ENCODE peak calls at places on chromosomes 3 and 15, in four cellular contexts. One of them, this sample, is unnamed.

GRCh38 chr15:70094690-70095311 is 2.9 kb downstream of the TLE3 start:
- DNase-seq in NCI-H526: peak; percentile 45
- DNase-seq in T-helper 1 cell: no peak
- DNase-seq in heart right ventricle: no peak
- DNase-seq in this sample: no peak

GRCh38 chr3:114496021-114496434 is 202.2 kb downstream of the TIGIT start:
- DNase-seq in NCI-H526: peak; percentile 2
- DNase-seq in T-helper 1 cell: no peak
- DNase-seq in heart right ventricle: peak; percentile 77
- DNase-seq in this sample: no peak

GRCh38 chr3:195524171-195524896 is 18.8 kb downstream of the PPP1R2 start:
- DNase-seq in NCI-H526: no peak
- DNase-seq in T-helper 1 cell: no peak
- DNase-seq in heart right ventricle: no peak
- DNase-seq in this sample: no peak

GRCh38 chr3:4772171-4772804 is 206.9 kb upstream of the BHLHE40 start:
- DNase-seq in NCI-H526: no peak
- DNase-seq in T-helper 1 cell: no peak
- DNase-seq in heart right ventricle: peak; percentile 86
- DNase-seq in this sample: no peak

GRCh38 chr3:189995129-189995528 is 125.6 kb downstream of the P3H2 start:
- DNase-seq in NCI-H526: no peak
- DNase-seq in T-helper 1 cell: no peak
- DNase-seq in heart right ventricle: no peak
- DNase-seq in this sample: no peak

GRCh38 chr3:139329364-139329850 is 14.4 kb upstream of the MRPS22 start:
- DNase-seq in NCI-H526: peak; percentile 95
- DNase-seq in T-helper 1 cell: peak; percentile 78
- DNase-seq in heart right ventricle: peak; percentile 81
- DNase-seq in this sample: peak; percentile 77

GRCh38 chr15:68080783-68081182 is 26.7 kb downstream of the PIAS1 start:
- DNase-seq in NCI-H526: no peak
- DNase-seq in T-helper 1 cell: no peak
- DNase-seq in heart right ventricle: no peak
- DNase-seq in this sample: no peak

GRCh38 chr3:43144811-43145490 is 39.1 kb upstream of the POMGNT2 start:
- DNase-seq in NCI-H526: no peak
- DNase-seq in T-helper 1 cell: no peak
- DNase-seq in heart right ventricle: no peak
- DNase-seq in this sample: no peak

This sample was measured in memory B cell.